ENCODE peak calls at places on chromosomes 1 and 21, in eight cellular contexts. X is right cardiac atrium; P is effector memory CD8-positive, alpha-beta T cell; E is heart right ventricle; H is stimulated activated CD8-positive, alpha-beta memory T cell treated with anti-CD3 and anti-CD28 coated beads, Interleukin-2, amount 100 ng/mL, for 1 hour; Y is HFFc6; M is sciatic nerve; I is germinal center. C is an unnamed sample.

GRCh38 chr1:39671433-39671792 is 494 bp downstream of the NT5C1A start:
- DNase-seq in M (no peak), E (peak), Y (no peak), X (peak), P (no peak), H (no peak), I (no peak), C (no peak)

GRCh38 chr1:7561331-7561921 is 209.7 kb upstream of the VAMP3 start:
- DNase-seq in M (no peak), X (no peak), P (no peak), I (no peak), Y (no peak), H (no peak), E (no peak), C (no peak)

GRCh38 chr1:89633745-89634625 is 1.1 kb downstream of the LRRC8C start:
- DNase-seq in Y (peak), E (peak), I (peak), H (no peak), X (no peak), P (no peak), M (no peak), C (peak)

GRCh38 chr21:37907076-37907475 is 9.2 kb downstream of the KCNJ6 start:
- DNase-seq in M (no peak), E (no peak), P (no peak), I (no peak), Y (no peak), H (no peak), X (no peak), C (no peak)

GRCh38 chr1:223417444-223417843 is 24.2 kb downstream of the CCDC185 start:
- DNase-seq in H (no peak), M (no peak), P (no peak), Y (no peak), E (no peak), I (no peak), X (no peak), C (no peak)

GRCh38 chr1:183416850-183417690 is 1.1 kb downstream of the NMNAT2 start:
- DNase-seq in X (peak), P (no peak), E (peak), I (peak), Y (peak), M (peak), H (peak), C (peak)

GRCh38 chr1:150995896-150996295 is 10.8 kb downstream of the MINDY1 start:
- DNase-seq in E (no peak), P (peak), Y (peak), M (no peak), X (peak), H (no peak), I (peak), C (peak)

GRCh38 chr1:44640178-44640865 is 34.0 kb downstream of the TMEM53 start:
- DNase-seq in M (no peak), H (no peak), E (peak), P (no peak), I (no peak), X (no peak), Y (no peak), C (no peak)

GRCh38 chr1:182299728-182300581 is 91.6 kb downstream of the GLUL start:
- DNase-seq in E (peak), Y (no peak), I (no peak), M (no peak), P (no peak), H (no peak), X (peak), C (no peak)

GRCh38 chr1:98045211-98046030 is 124.6 kb upstream of the DPYD start:
- DNase-seq in E (no peak), H (no peak), Y (peak), P (no peak), I (no peak), M (peak), X (peak), C (no peak)

GRCh38 chr1:171397851-171398469 is 84.0 kb downstream of the FMO4 start:
- DNase-seq in M (no peak), X (no peak), P (no peak), Y (no peak), I (no peak), E (no peak), H (no peak), C (no peak)

GRCh38 chr1:48332115-48332514 is 109.6 kb downstream of the SLC5A9 start:
- DNase-seq in P (no peak), M (no peak), I (no peak), X (no peak), E (no peak), H (no peak), Y (no peak), C (no peak)